ENCODE peak calls at places on chromosome 14, in four cellular contexts. W is hepatocyte, R is OCI-LY7, S is psoas muscle. Y is an unnamed sample. For H3K9me3, the result is how much of the 10 kb centered on the place peaks cover.

GRCh38 chr14:64998455-64998931 is 11.8 kb downstream of the FNTB start:
- DNase-seq in W (no peak), R (no peak), S (no peak), Y (no peak)

GRCh38 chr14:104075530-104076151 is 9.9 kb upstream of the ASPG start:
- DNase-seq in W (peak), R (peak), S (no peak), Y (no peak)

GRCh38 chr14:94009767-94010166 is 12.7 kb downstream of the CCDC197 start:
- DNase-seq in W (no peak), R (no peak), S (no peak), Y (no peak)

GRCh38 chr14:98665019-98665418 is 607.0 kb downstream of the BCL11B start:
- DNase-seq in W (no peak), R (no peak), S (no peak), Y (no peak)

GRCh38 chr14:104600805-104601204 is 3.8 kb downstream of the TMEM179 start:
- DNase-seq in W (no peak), R (no peak), S (peak), Y (no peak)

GRCh38 chr14:77339407-77339806 is 18.6 kb downstream of the GSTZ1 start:
- DNase-seq in W (no peak), R (no peak), S (no peak), Y (no peak)

GRCh38 chr14:55581011-55581806 is 1.2 kb downstream of the KTN1 start:
- DNase-seq in W (peak), R (peak), S (peak), Y (peak)

GRCh38 chr14:42994001-42994736 is 1387.5 kb downstream of the LRFN5 start:
- DNase-seq in W (no peak), R (no peak), S (no peak), Y (no peak)

GRCh38 chr14:67335781-67336180 is 23.8 kb downstream of the ATP6V1D start:
- DNase-seq in W (peak), R (peak), S (no peak), Y (no peak)

GRCh38 chr14:74492413-74493342 is at the start of gene NPC2:
- DNase-seq in W (no peak), R (no peak), S (no peak), Y (no peak)

GRCh38 chr14:35400707-35401421 is 3.7 kb downstream of the NFKBIA start:
- DNase-seq in W (peak), R (no peak), S (no peak), Y (no peak)

GRCh38 chr14:25122188-25122587 is 72.2 kb upstream of the STXBP6 start:
- DNase-seq in W (no peak), R (no peak), S (no peak), Y (no peak)

GRCh38 chr14:49550284-49551184 is 35.6 kb downstream of the RPS29 start:
- DNase-seq in W (no peak), R (peak), S (no peak), Y (no peak)

GRCh38 chr14:96567289-96567899 is 65.2 kb downstream of the PAPOLA start:
- DNase-seq in W (peak), R (peak), S (no peak), Y (no peak)

GRCh38 chr14:23438130-23438893 is 2.9 kb upstream of the MYH7 start:
- DNase-seq in W (no peak), R (no peak), S (peak), Y (no peak)

GRCh38 chr14:48616941-48617340 is 941.5 kb upstream of the MDGA2 start:
- DNase-seq in W (no peak), R (no peak), S (no peak), Y (no peak)

GRCh38 chr14:76967788-76968187 is 60.7 kb downstream of the IRF2BPL start:
- DNase-seq in W (no peak), R (no peak), S (no peak), Y (no peak)

GRCh38 chr14:95200404-95200803 is 43.1 kb upstream of the DICER1 start:
- DNase-seq in W (no peak), R (no peak), S (no peak), Y (no peak)

GRCh38 chr14:61388976-61389576 is 67.7 kb downstream of the PRKCH start:
- DNase-seq in W (no peak), R (no peak), S (no peak), Y (no peak)

GRCh38 chr14:98612434-98613200 is 659.4 kb downstream of the BCL11B start:
- DNase-seq in W (no peak), R (no peak), S (no peak), Y (no peak)

GRCh38 chr14:59085207-59085739 is 103.2 kb upstream of the DAAM1 start:
- DNase-seq in W (no peak), R (no peak), S (no peak), Y (no peak)

GRCh38 chr14:31934767-31935266 is 142.3 kb upstream of the ARHGAP5 start:
- DNase-seq in W (peak), R (no peak), S (no peak), Y (peak)

GRCh38 chr14:67467134-67467533 is 21.4 kb downstream of the TMEM229B start:
- DNase-seq in W (no peak), R (no peak), S (no peak), Y (no peak)

GRCh38 chr14:40204441-40205175 is 772.4 kb upstream of the FBXO33 start:
- DNase-seq in W (no peak), R (peak), S (no peak), Y (no peak)

GRCh38 chr14:106490442-106490841 is 964.1 kb downstream of the TMEM121 start:
- DNase-seq in W (no peak), R (no peak), S (no peak), Y (no peak)
- H3K9me3 ChIP-seq in W (under half), R (under half), S (under half), Y (under half)

DNA sequence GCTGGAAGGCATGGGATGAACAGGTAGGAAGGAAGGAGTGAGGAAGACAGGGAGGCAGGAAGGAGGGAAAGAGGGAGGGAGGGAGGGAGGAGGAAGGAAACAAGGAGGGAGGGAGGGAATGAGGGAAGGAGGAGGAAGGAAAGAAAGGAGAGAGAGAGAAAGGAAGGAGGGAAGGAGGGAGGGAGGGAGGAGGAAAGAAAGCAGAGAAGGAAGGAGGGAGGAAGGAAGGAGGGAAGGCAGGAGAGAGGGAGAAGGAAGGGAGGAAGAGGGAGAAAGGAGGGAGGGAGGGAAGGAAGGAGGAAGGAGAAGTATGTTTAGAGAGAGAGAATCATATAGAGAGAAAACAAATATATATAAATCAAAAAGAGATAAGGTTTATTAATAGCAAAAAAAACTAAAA is 175.9 kb upstream of the FOXN3 start:
- DNase-seq in W (no peak), R (no peak), S (no peak), Y (no peak)
- H3K9me3 ChIP-seq in W (under half), R (under half), S (under half), Y (under half)

GRCh38 chr14:99990268-99991170 is 74.7 kb upstream of the EVL start:
- DNase-seq in W (no peak), R (no peak), S (no peak), Y (no peak)

GRCh38 chr14:99991306-99991705 is 73.9 kb upstream of the EVL start:
- DNase-seq in W (no peak), R (no peak), S (no peak), Y (no peak)

GRCh38 chr14:99986416-99986815 is 78.8 kb upstream of the EVL start:
- DNase-seq in W (no peak), R (no peak), S (no peak), Y (no peak)

GRCh38 chr14:99983251-99984012 is 81.8 kb upstream of the EVL start:
- DNase-seq in W (no peak), R (no peak), S (no peak), Y (no peak)

GRCh38 chr14:99989032-99989431 is 76.2 kb upstream of the EVL start:
- DNase-seq in W (no peak), R (no peak), S (no peak), Y (no peak)
- H3K9me3 ChIP-seq in W (under half), R (under half), S (under half), Y (under half)

GRCh38 chr14:106811167-106811566 is 1284.8 kb downstream of the TMEM121 start:
- DNase-seq in W (no peak), R (no peak), S (no peak), Y (no peak)

GRCh38 chr14:106807493-106807892 is 1281.1 kb downstream of the TMEM121 start:
- DNase-seq in W (no peak), R (no peak), S (no peak), Y (no peak)

GRCh38 chr14:106808458-106808857 is 1282.1 kb downstream of the TMEM121 start:
- DNase-seq in W (no peak), R (no peak), S (no peak), Y (no peak)

GRCh38 chr14:106809615-106810014 is 1283.2 kb downstream of the TMEM121 start:
- DNase-seq in W (no peak), R (no peak), S (no peak), Y (no peak)

DNA sequence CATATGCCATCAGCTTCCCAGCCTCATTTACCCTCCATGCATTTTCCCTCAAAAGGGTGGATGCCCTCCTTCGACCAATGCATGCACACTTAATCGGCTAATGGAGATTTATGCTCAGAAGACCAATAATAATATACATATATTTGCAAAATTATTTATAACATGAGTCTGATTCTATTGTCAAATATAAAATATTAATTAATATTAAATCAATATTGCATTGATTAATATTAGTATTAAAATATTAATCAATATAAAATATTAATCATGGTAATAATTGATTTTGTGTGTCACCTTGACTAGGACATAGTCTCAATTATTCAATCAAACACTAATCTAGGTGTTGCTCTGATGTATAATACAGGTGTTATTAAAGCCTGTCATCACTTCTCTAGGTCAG is 1282.5 kb downstream of the TMEM121 start:
- DNase-seq in W (no peak), R (no peak), S (no peak), Y (no peak)
- H3K9me3 ChIP-seq in W (under half), R (under half), S (under half), Y (under half)